ENCODE peak calls at places on chromosomes 4 and X, in seven cellular contexts. One of them, this sample, is unnamed.

GRCh38 chrX:107677501-107677901 is 49.2 kb downstream of the PRPS1 start:
- DNase-seq in mesenchymal stem cell: peak
- DNase-seq in IMR-90: no peak
- DNase-seq in psoas muscle: no peak
- DNase-seq in sigmoid colon: no peak
- DNase-seq in HCT116: no peak
- DNase-seq in OCI-LY7: no peak
- DNase-seq in this sample: no peak

GRCh38 chr4:75844151-75844662 is 58.0 kb downstream of the PPEF2 start:
- DNase-seq in mesenchymal stem cell: peak
- DNase-seq in IMR-90: peak
- DNase-seq in psoas muscle: no peak
- DNase-seq in sigmoid colon: no peak
- DNase-seq in HCT116: no peak
- DNase-seq in OCI-LY7: no peak
- DNase-seq in this sample: peak

GRCh38 chr4:124121511-124121934 is 591.0 kb downstream of the ANKRD50 start:
- DNase-seq in mesenchymal stem cell: no peak
- DNase-seq in IMR-90: peak
- DNase-seq in psoas muscle: no peak
- DNase-seq in sigmoid colon: no peak
- DNase-seq in HCT116: no peak
- DNase-seq in OCI-LY7: no peak
- DNase-seq in this sample: no peak

GRCh38 chr4:140238353-140239041 is 84.5 kb upstream of the MAML3 start:
- DNase-seq in mesenchymal stem cell: no peak
- DNase-seq in IMR-90: peak
- DNase-seq in psoas muscle: peak
- DNase-seq in sigmoid colon: peak
- DNase-seq in HCT116: no peak
- DNase-seq in OCI-LY7: no peak
- DNase-seq in this sample: peak

GRCh38 chrX:22760513-22761057 is 239.2 kb upstream of the DDX53 start:
- DNase-seq in mesenchymal stem cell: no peak
- DNase-seq in IMR-90: no peak
- DNase-seq in psoas muscle: no peak
- DNase-seq in sigmoid colon: no peak
- DNase-seq in HCT116: no peak
- DNase-seq in OCI-LY7: no peak
- DNase-seq in this sample: no peak

GRCh38 chrX:154719132-154719675 is 31.7 kb downstream of the GAB3 start:
- DNase-seq in mesenchymal stem cell: peak
- DNase-seq in IMR-90: peak
- DNase-seq in psoas muscle: no peak
- DNase-seq in sigmoid colon: no peak
- DNase-seq in HCT116: no peak
- DNase-seq in OCI-LY7: no peak
- DNase-seq in this sample: no peak

GRCh38 chrX:133249659-133250058 is 31.5 kb upstream of the TFDP3 start:
- DNase-seq in mesenchymal stem cell: no peak
- DNase-seq in IMR-90: no peak
- DNase-seq in psoas muscle: no peak
- DNase-seq in sigmoid colon: no peak
- DNase-seq in HCT116: no peak
- DNase-seq in OCI-LY7: no peak
- DNase-seq in this sample: no peak

GRCh38 chrX:43269201-43269600 is 386.9 kb upstream of the MAOA start:
- DNase-seq in mesenchymal stem cell: peak
- DNase-seq in IMR-90: no peak
- DNase-seq in psoas muscle: no peak
- DNase-seq in sigmoid colon: no peak
- DNase-seq in HCT116: no peak
- DNase-seq in OCI-LY7: no peak
- DNase-seq in this sample: no peak

GRCh38 chr4:154406022-154406835 is 85.4 kb downstream of the DCHS2 start:
- DNase-seq in mesenchymal stem cell: no peak
- DNase-seq in IMR-90: no peak
- DNase-seq in psoas muscle: no peak
- DNase-seq in sigmoid colon: no peak
- DNase-seq in HCT116: no peak
- DNase-seq in OCI-LY7: no peak
- DNase-seq in this sample: no peak

GRCh38 chrX:110745288-110745687 is 50.3 kb downstream of the CHRDL1 start:
- DNase-seq in mesenchymal stem cell: no peak
- DNase-seq in IMR-90: no peak
- DNase-seq in psoas muscle: no peak
- DNase-seq in sigmoid colon: no peak
- DNase-seq in HCT116: no peak
- DNase-seq in OCI-LY7: no peak
- DNase-seq in this sample: no peak

GRCh38 chr4:7693237-7693608 is 246.4 kb downstream of the AFAP1 start:
- DNase-seq in mesenchymal stem cell: no peak
- DNase-seq in IMR-90: no peak
- DNase-seq in psoas muscle: peak
- DNase-seq in sigmoid colon: no peak
- DNase-seq in HCT116: no peak
- DNase-seq in OCI-LY7: no peak
- DNase-seq in this sample: no peak

GRCh38 chrX:136210806-136211205 is 40.4 kb downstream of the MAP7D3 start:
- DNase-seq in mesenchymal stem cell: no peak
- DNase-seq in IMR-90: no peak
- DNase-seq in psoas muscle: peak
- DNase-seq in sigmoid colon: no peak
- DNase-seq in HCT116: no peak
- DNase-seq in OCI-LY7: no peak
- DNase-seq in this sample: no peak

GRCh38 chr4:25002679-25003078 is 28.1 kb downstream of the LGI2 start:
- DNase-seq in mesenchymal stem cell: no peak
- DNase-seq in IMR-90: no peak
- DNase-seq in psoas muscle: no peak
- DNase-seq in sigmoid colon: no peak
- DNase-seq in HCT116: no peak
- DNase-seq in OCI-LY7: no peak
- DNase-seq in this sample: no peak

GRCh38 chr4:137531951-137532868 is at the start of gene PCDH18:
- DNase-seq in mesenchymal stem cell: peak
- DNase-seq in IMR-90: peak
- DNase-seq in psoas muscle: peak
- DNase-seq in sigmoid colon: peak
- DNase-seq in HCT116: no peak
- DNase-seq in OCI-LY7: no peak
- DNase-seq in this sample: peak

GRCh38 chr4:8078610-8079015 is 80.0 kb downstream of the ABLIM2 start:
- DNase-seq in mesenchymal stem cell: no peak
- DNase-seq in IMR-90: no peak
- DNase-seq in psoas muscle: peak
- DNase-seq in sigmoid colon: no peak
- DNase-seq in HCT116: no peak
- DNase-seq in OCI-LY7: no peak
- DNase-seq in this sample: no peak

DNA sequence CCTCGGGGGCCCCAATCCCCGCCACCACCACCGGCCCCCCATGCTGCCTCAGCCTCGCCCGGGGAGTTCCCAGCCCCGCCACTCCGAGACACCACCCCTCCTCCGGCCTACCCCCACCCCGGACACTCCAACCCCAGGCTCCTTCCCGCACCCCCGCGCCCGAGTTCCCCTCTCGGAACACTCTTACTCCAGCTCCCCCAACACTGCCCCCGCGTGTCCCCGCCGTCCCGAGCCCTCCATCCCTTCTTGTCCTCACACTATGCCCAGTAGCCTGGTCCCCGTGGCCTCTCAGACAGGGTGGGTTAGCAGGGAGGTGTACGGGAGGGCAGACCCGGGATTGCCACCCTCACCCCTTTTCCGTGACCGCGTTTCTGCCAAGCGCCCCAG is 276.1 kb downstream of the BCOR start:
- DNase-seq in mesenchymal stem cell: no peak
- DNase-seq in IMR-90: no peak
- DNase-seq in psoas muscle: peak
- DNase-seq in sigmoid colon: no peak
- DNase-seq in HCT116: no peak
- DNase-seq in OCI-LY7: no peak
- DNase-seq in this sample: no peak
- H3K27ac ChIP-seq in mesenchymal stem cell: no peak
- H3K27ac ChIP-seq in IMR-90: no peak
- H3K27ac ChIP-seq in psoas muscle: no peak
- H3K27ac ChIP-seq in sigmoid colon: peak
- H3K27ac ChIP-seq in HCT116: no peak
- H3K27ac ChIP-seq in OCI-LY7: no peak
- H3K27ac ChIP-seq in this sample: no peak

GRCh38 chrX:84320023-84320422 is 132.0 kb upstream of the RPS6KA6 start:
- DNase-seq in mesenchymal stem cell: no peak
- DNase-seq in IMR-90: no peak
- DNase-seq in psoas muscle: no peak
- DNase-seq in sigmoid colon: no peak
- DNase-seq in HCT116: no peak
- DNase-seq in OCI-LY7: no peak
- DNase-seq in this sample: no peak
- H3K4me3 ChIP-seq in mesenchymal stem cell: no peak
- H3K4me3 ChIP-seq in IMR-90: no peak
- H3K4me3 ChIP-seq in psoas muscle: no peak
- H3K4me3 ChIP-seq in sigmoid colon: no peak
- H3K4me3 ChIP-seq in HCT116: no peak
- H3K4me3 ChIP-seq in OCI-LY7: no peak
- H3K4me3 ChIP-seq in this sample: no peak

GRCh38 chr4:98639108-98639507 is 19.3 kb downstream of the TSPAN5 start:
- DNase-seq in mesenchymal stem cell: no peak
- DNase-seq in IMR-90: no peak
- DNase-seq in psoas muscle: no peak
- DNase-seq in sigmoid colon: no peak
- DNase-seq in HCT116: no peak
- DNase-seq in OCI-LY7: no peak
- DNase-seq in this sample: no peak
- H3K27ac ChIP-seq in mesenchymal stem cell: no peak
- H3K27ac ChIP-seq in IMR-90: no peak
- H3K27ac ChIP-seq in psoas muscle: no peak
- H3K27ac ChIP-seq in sigmoid colon: no peak
- H3K27ac ChIP-seq in HCT116: no peak
- H3K27ac ChIP-seq in OCI-LY7: no peak
- H3K27ac ChIP-seq in this sample: no peak

GRCh38 chrX:38965883-38966282 is 164.6 kb downstream of the MID1IP1 start:
- DNase-seq in mesenchymal stem cell: no peak
- DNase-seq in IMR-90: no peak
- DNase-seq in psoas muscle: no peak
- DNase-seq in sigmoid colon: no peak
- DNase-seq in HCT116: no peak
- DNase-seq in OCI-LY7: no peak
- DNase-seq in this sample: no peak
- H3K4me3 ChIP-seq in mesenchymal stem cell: no peak
- H3K4me3 ChIP-seq in IMR-90: no peak
- H3K4me3 ChIP-seq in psoas muscle: no peak
- H3K4me3 ChIP-seq in sigmoid colon: no peak
- H3K4me3 ChIP-seq in HCT116: no peak
- H3K4me3 ChIP-seq in OCI-LY7: no peak
- H3K4me3 ChIP-seq in this sample: no peak

GRCh38 chr4:168257663-168258235 is 60.8 kb downstream of the DDX60 start:
- DNase-seq in mesenchymal stem cell: no peak
- DNase-seq in IMR-90: no peak
- DNase-seq in psoas muscle: no peak
- DNase-seq in sigmoid colon: no peak
- DNase-seq in HCT116: no peak
- DNase-seq in OCI-LY7: no peak
- DNase-seq in this sample: no peak
- H3K27ac ChIP-seq in mesenchymal stem cell: no peak
- H3K27ac ChIP-seq in IMR-90: no peak
- H3K27ac ChIP-seq in psoas muscle: no peak
- H3K27ac ChIP-seq in sigmoid colon: no peak
- H3K27ac ChIP-seq in HCT116: no peak
- H3K27ac ChIP-seq in OCI-LY7: no peak
- H3K27ac ChIP-seq in this sample: no peak

DNA sequence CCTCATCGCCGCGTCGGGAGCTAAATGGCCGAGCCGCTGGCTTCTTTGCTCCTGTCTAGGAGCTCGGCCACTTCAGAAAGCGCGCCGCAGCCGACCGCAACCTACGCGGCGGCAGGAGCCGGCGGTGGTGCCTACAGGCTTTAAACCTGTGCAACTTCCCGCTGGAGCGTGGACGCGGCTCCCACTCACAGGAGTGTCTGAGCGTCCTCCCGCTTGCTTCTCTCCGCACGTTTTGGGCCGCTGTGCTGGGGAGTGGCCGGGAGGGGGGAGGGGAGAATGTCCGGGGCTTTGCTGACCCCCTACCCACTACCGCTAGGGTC is 1.0 kb downstream of the NHSL2 start:
- DNase-seq in mesenchymal stem cell: peak
- DNase-seq in IMR-90: no peak
- DNase-seq in psoas muscle: no peak
- DNase-seq in sigmoid colon: peak
- DNase-seq in HCT116: no peak
- DNase-seq in OCI-LY7: no peak
- DNase-seq in this sample: no peak
- H3K4me3 ChIP-seq in mesenchymal stem cell: peak
- H3K4me3 ChIP-seq in IMR-90: no peak
- H3K4me3 ChIP-seq in psoas muscle: peak
- H3K4me3 ChIP-seq in sigmoid colon: peak
- H3K4me3 ChIP-seq in HCT116: no peak
- H3K4me3 ChIP-seq in OCI-LY7: no peak
- H3K4me3 ChIP-seq in this sample: peak

GRCh38 chrX:16148896-16149295 is 18.4 kb upstream of the MAGEB17 start:
- DNase-seq in mesenchymal stem cell: no peak
- DNase-seq in IMR-90: no peak
- DNase-seq in psoas muscle: no peak
- DNase-seq in sigmoid colon: no peak
- DNase-seq in HCT116: no peak
- DNase-seq in OCI-LY7: no peak
- DNase-seq in this sample: no peak
- H3K27ac ChIP-seq in mesenchymal stem cell: no peak
- H3K27ac ChIP-seq in IMR-90: no peak
- H3K27ac ChIP-seq in psoas muscle: no peak
- H3K27ac ChIP-seq in sigmoid colon: no peak
- H3K27ac ChIP-seq in HCT116: no peak
- H3K27ac ChIP-seq in OCI-LY7: no peak
- H3K27ac ChIP-seq in this sample: no peak

DNA sequence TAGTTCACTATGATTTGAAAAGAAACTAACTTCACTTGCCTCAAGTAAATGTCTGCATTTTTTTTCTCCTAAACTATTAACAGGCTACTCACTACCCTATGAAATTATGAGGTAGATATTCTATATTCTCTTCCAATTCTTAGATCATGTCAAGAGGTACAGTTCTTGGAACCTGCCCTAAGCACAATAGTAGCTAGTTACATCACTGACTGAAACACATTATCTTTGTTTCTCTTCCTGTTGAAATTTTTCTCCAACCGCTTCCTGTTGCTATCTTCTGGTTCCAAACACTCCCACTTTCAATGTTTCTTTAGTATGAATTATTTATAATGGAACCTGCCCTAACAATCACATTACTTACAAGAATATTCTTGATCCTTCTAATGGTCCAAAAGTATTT is 5.1 kb upstream of the BANK1 start:
- DNase-seq in mesenchymal stem cell: no peak
- DNase-seq in IMR-90: no peak
- DNase-seq in psoas muscle: no peak
- DNase-seq in sigmoid colon: no peak
- DNase-seq in HCT116: no peak
- DNase-seq in OCI-LY7: no peak
- DNase-seq in this sample: no peak
- H3K4me3 ChIP-seq in mesenchymal stem cell: no peak
- H3K4me3 ChIP-seq in IMR-90: no peak
- H3K4me3 ChIP-seq in psoas muscle: no peak
- H3K4me3 ChIP-seq in sigmoid colon: no peak
- H3K4me3 ChIP-seq in HCT116: no peak
- H3K4me3 ChIP-seq in OCI-LY7: no peak
- H3K4me3 ChIP-seq in this sample: no peak

This sample was measured in AG04450.